ENCODE peak calls at places on chromosomes 4 and X, in seven cellular contexts. R is GM23248; V is stimulated activated CD4-positive, alpha-beta T cell treated with anti-CD3 and anti-CD28 coated beads, Interleukin-15, amount 100 ng/mL, for 1 hour; A is erythroblast; B is cardiac muscle cell; I is NCI-H1105; K is tibial nerve. Y is an unnamed sample.

GRCh38 chrX:20267924-20268701 is 1.4 kb upstream of the RPS6KA3 start:
- DNase-seq in I (no peak), V (no peak), A (peak; percentile 22), R (no peak), K (peak; percentile 37), B (peak; percentile 63), Y (no peak)

GRCh38 chr4:15771419-15772058 is 6.6 kb upstream of the CD38 start:
- DNase-seq in B (no peak), K (no peak), R (no peak), I (no peak), A (no peak), V (no peak), Y (no peak)

GRCh38 chr4:169815606-169816005 is 57.9 kb upstream of the HPF1 start:
- DNase-seq in I (no peak), A (no peak), B (no peak), K (no peak), V (no peak), R (peak; percentile 40), Y (no peak)

GRCh38 chr4:134906404-134907023 is 704.9 kb upstream of the PABPC4L start:
- DNase-seq in I (no peak), K (no peak), A (no peak), V (no peak), R (no peak), B (peak; percentile 12), Y (no peak)

GRCh38 chr4:151227731-151228130 is 49.2 kb upstream of the PRSS48 start:
- DNase-seq in K (peak; percentile 81), B (peak; percentile 97), A (no peak), R (peak; percentile 93), V (no peak), I (no peak), Y (no peak)

GRCh38 chrX:53250556-53250955 is 25.5 kb upstream of the KDM5C start:
- DNase-seq in V (no peak), R (no peak), K (no peak), I (no peak), A (no peak), B (no peak), Y (no peak)

GRCh38 chr4:54645830-54646229 is 11.9 kb upstream of the KIT start:
- DNase-seq in K (no peak), R (peak; percentile 13), I (no peak), V (no peak), A (no peak), B (no peak), Y (no peak)

GRCh38 chrX:71619193-71619592 is 882 bp upstream of the CXCR3 start:
- DNase-seq in A (no peak), R (no peak), V (peak; percentile 26), K (no peak), B (no peak), I (no peak), Y (no peak)

GRCh38 chrX:17456526-17456925 is 81.5 kb downstream of the NHS start:
- DNase-seq in K (no peak), R (no peak), V (no peak), B (no peak), A (no peak), I (peak; percentile 67), Y (peak; percentile 6)

GRCh38 chr4:2442175-2442993 is 23.6 kb downstream of the CFAP99 start:
- DNase-seq in I (no peak), B (no peak), V (no peak), A (no peak), R (no peak), K (no peak), Y (no peak)

GRCh38 chr4:163673848-163674702 is 179.6 kb downstream of the TMA16 start:
- DNase-seq in K (no peak), V (no peak), A (no peak), B (no peak), I (no peak), R (no peak), Y (no peak)

GRCh38 chr4:79638735-79639134 is 230.7 kb upstream of the GK2 start:
- DNase-seq in B (no peak), A (no peak), V (no peak), K (no peak), R (no peak), I (no peak), Y (no peak)

GRCh38 chrX:41275661-41276609 is 58.0 kb upstream of the DDX3X start:
- DNase-seq in K (peak; percentile 22), A (peak; percentile 20), R (peak; percentile 68), I (no peak), B (peak; percentile 73), V (peak; percentile 24), Y (peak; percentile 59)

GRCh38 chrX:132022115-132022862 is 813 bp upstream of the STK26 start:
- DNase-seq in K (no peak), R (peak; percentile 8), A (peak; percentile 52), V (no peak), I (no peak), B (peak; percentile 10), Y (no peak)

GRCh38 chr4:153514001-153514526 is 47.9 kb downstream of the TMEM131L start:
- DNase-seq in V (no peak), R (peak; percentile 89), K (no peak), B (peak; percentile 53), I (no peak), A (no peak), Y (no peak)

GRCh38 chr4:6128221-6128871 is 72.0 kb downstream of the JAKMIP1 start:
- DNase-seq in V (no peak), K (no peak), I (no peak), B (no peak), R (no peak), A (no peak), Y (no peak)

GRCh38 chr4:124288706-124289486 is 423.6 kb downstream of the ANKRD50 start:
- DNase-seq in I (no peak), V (no peak), B (peak; percentile 77), A (no peak), K (no peak), R (no peak), Y (no peak)

GRCh38 chr4:169611991-169612868 is at the start of gene NEK1:
- DNase-seq in B (peak; percentile 94), R (peak; percentile 97), I (peak; percentile 80), A (peak; percentile 93), V (peak; percentile 82), K (peak; percentile 74), Y (peak; percentile 87)

GRCh38 chr4:182770259-182770968 is 146.8 kb downstream of the DCTD start:
- DNase-seq in A (no peak), V (no peak), R (no peak), I (no peak), B (no peak), K (no peak), Y (no peak)

GRCh38 chr4:148845609-148846008 is 403.4 kb upstream of the NR3C2 start:
- DNase-seq in V (no peak), A (no peak), K (no peak), R (no peak), B (no peak), I (no peak), Y (no peak)